ENCODE peak calls at places on chromosomes 3 and 15, in seven cellular contexts. Z is A549, N is PC-9, J is cardiac fibroblast, Q is Calu3, S is fibroblast of pulmonary artery, P is cardiac muscle cell. T is an unnamed sample.

GRCh38 chr3:49602877-49603411 is 48.7 kb downstream of the BSN start:
- DNase-seq in Z (no peak), N (peak; percentile 64), J (no peak), Q (peak; percentile 43), S (no peak), P (no peak), T (no peak)

GRCh38 chr3:97658670-97659285 is 105.8 kb upstream of the ARL6 start:
- DNase-seq in Z (peak; percentile 39), N (no peak), J (peak; percentile 49), Q (peak; percentile 8), S (peak; percentile 35), P (peak; percentile 56), T (no peak)

GRCh38 chr3:15964605-15965061 is 166.9 kb upstream of the ANKRD28 start:
- DNase-seq in Z (no peak), N (no peak), J (peak; percentile 40), Q (no peak), S (peak; percentile 15), P (no peak), T (peak; percentile 30)

GRCh38 chr15:77858677-77859490 is 218.6 kb downstream of the TBC1D2B start:
- DNase-seq in Z (no peak), N (no peak), J (no peak), Q (no peak), S (no peak), P (no peak), T (no peak)

GRCh38 chr3:55654123-55654787 is 167.1 kb upstream of the WNT5A start:
- DNase-seq in Z (no peak), N (no peak), J (no peak), Q (no peak), S (no peak), P (no peak), T (no peak)

GRCh38 chr15:101049856-101050646 is 130.9 kb downstream of the LRRK1 start:
- DNase-seq in Z (no peak), N (no peak), J (no peak), Q (no peak), S (no peak), P (no peak), T (peak; percentile 59)

GRCh38 chr3:67653425-67654098 is 850 bp downstream of the SUCLG2 start:
- DNase-seq in Z (no peak), N (no peak), J (peak; percentile 26), Q (no peak), S (no peak), P (no peak), T (no peak)

GRCh38 chr3:55516391-55517030 is 29.4 kb upstream of the WNT5A start:
- DNase-seq in Z (no peak), N (no peak), J (no peak), Q (no peak), S (no peak), P (no peak), T (no peak)

GRCh38 chr3:71398157-71398836 is 185.2 kb downstream of the FOXP1 start:
- DNase-seq in Z (no peak), N (no peak), J (no peak), Q (no peak), S (no peak), P (no peak), T (no peak)

GRCh38 chr3:8560608-8561007 is 59.0 kb downstream of the LMCD1 start:
- DNase-seq in Z (no peak), N (no peak), J (peak; percentile 99), Q (no peak), S (peak; percentile 98), P (no peak), T (no peak)

GRCh38 chr3:185824467-185825378 is at the start of gene IGF2BP2:
- DNase-seq in Z (peak; percentile 70), N (peak; percentile 96), J (peak; percentile 81), Q (peak; percentile 96), S (peak; percentile 87), P (peak; percentile 90), T (peak; percentile 25)
- TF ChIP-seq CTCF in Z (no peak), N (no peak), J (peak; percentile 5), Q (no peak), S (no peak), P (no peak), T (no peak)

GRCh38 chr15:83208357-83208661 is 686 bp upstream of the HDGFL3 start:
- DNase-seq in Z (peak; percentile 65), N (no peak), J (peak; percentile 40), Q (no peak), S (peak; percentile 33), P (no peak), T (no peak)
- TF ChIP-seq CTCF in Z (peak; percentile 0), N (no peak), J (no peak), Q (no peak), S (no peak), P (no peak), T (no peak)

GRCh38 chr3:183027276-183027675 is 46.9 kb upstream of the DCUN1D1 start:
- DNase-seq in Z (no peak), N (no peak), J (no peak), Q (no peak), S (no peak), P (no peak), T (no peak)

GRCh38 chr3:183028416-183028815 is 48.1 kb upstream of the DCUN1D1 start:
- DNase-seq in Z (no peak), N (no peak), J (no peak), Q (no peak), S (no peak), P (no peak), T (no peak)

GRCh38 chr3:183032904-183033555 is 52.7 kb upstream of the DCUN1D1 start:
- DNase-seq in Z (no peak), N (no peak), J (no peak), Q (no peak), S (no peak), P (no peak), T (peak; percentile 51)

GRCh38 chr3:183033746-183034145 is 53.4 kb upstream of the DCUN1D1 start:
- DNase-seq in Z (no peak), N (no peak), J (peak; percentile 40), Q (no peak), S (no peak), P (no peak), T (no peak)

DNA sequence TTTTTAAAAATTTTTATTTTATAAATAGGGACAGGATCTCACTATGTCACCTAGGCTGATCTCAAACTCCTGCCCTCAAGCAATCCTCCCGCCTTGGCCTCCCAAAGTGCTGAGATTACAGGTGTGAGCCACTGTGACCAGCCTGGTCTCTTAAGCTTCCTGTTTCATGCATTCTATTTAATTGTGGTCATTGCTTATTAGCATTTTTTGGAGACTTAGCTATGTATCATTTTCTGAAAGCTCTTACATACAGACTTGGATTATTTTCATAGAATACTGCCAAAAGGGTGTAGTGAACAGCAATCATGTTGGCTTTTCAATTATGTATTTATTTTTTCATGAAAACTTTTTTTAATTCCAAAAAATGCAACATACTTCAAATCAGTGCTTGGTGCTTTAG is 51.5 kb upstream of the DCUN1D1 start:
- DNase-seq in Z (no peak), N (no peak), J (no peak), Q (no peak), S (no peak), P (no peak), T (no peak)
- TF ChIP-seq CTCF in Z (no peak), N (no peak), J (no peak), Q (no peak), S (no peak), P (no peak), T (no peak)

GRCh38 chr3:48088056-48088748 is 72.0 kb upstream of the MAP4 start:
- DNase-seq in Z (peak; percentile 29), N (peak; percentile 11), J (no peak), Q (peak; percentile 7), S (no peak), P (peak; percentile 64), T (peak; percentile 37)

GRCh38 chr3:48090166-48090939 is 74.1 kb upstream of the MAP4 start:
- DNase-seq in Z (no peak), N (no peak), J (no peak), Q (no peak), S (no peak), P (no peak), T (no peak)

GRCh38 chr3:48092270-48092669 is 76.1 kb upstream of the MAP4 start:
- DNase-seq in Z (no peak), N (no peak), J (no peak), Q (no peak), S (no peak), P (no peak), T (no peak)

GRCh38 chr3:48086736-48087470 is 70.7 kb upstream of the MAP4 start:
- DNase-seq in Z (peak; percentile 71), N (no peak), J (peak; percentile 74), Q (no peak), S (peak; percentile 44), P (no peak), T (no peak)

GRCh38 chr3:48088749-48089466 is 72.7 kb upstream of the MAP4 start:
- DNase-seq in Z (peak; percentile 96), N (peak; percentile 97), J (peak; percentile 96), Q (peak; percentile 98), S (peak; percentile 97), P (peak; percentile 98), T (peak; percentile 98)
- TF ChIP-seq CTCF in Z (no peak), N (peak; percentile 3), J (peak; percentile 3), Q (no peak), S (no peak), P (no peak), T (no peak)

GRCh38 chr3:187066228-187066995 is 72.9 kb downstream of the RPL39L start:
- DNase-seq in Z (peak; percentile 66), N (peak; percentile 23), J (peak; percentile 49), Q (peak; percentile 51), S (peak; percentile 31), P (peak; percentile 60), T (peak; percentile 30)
- TF ChIP-seq CTCF in Z (no peak), N (peak; percentile 42), J (peak; percentile 28), Q (no peak), S (peak; percentile 6), P (peak; percentile 32), T (no peak)

DNA sequence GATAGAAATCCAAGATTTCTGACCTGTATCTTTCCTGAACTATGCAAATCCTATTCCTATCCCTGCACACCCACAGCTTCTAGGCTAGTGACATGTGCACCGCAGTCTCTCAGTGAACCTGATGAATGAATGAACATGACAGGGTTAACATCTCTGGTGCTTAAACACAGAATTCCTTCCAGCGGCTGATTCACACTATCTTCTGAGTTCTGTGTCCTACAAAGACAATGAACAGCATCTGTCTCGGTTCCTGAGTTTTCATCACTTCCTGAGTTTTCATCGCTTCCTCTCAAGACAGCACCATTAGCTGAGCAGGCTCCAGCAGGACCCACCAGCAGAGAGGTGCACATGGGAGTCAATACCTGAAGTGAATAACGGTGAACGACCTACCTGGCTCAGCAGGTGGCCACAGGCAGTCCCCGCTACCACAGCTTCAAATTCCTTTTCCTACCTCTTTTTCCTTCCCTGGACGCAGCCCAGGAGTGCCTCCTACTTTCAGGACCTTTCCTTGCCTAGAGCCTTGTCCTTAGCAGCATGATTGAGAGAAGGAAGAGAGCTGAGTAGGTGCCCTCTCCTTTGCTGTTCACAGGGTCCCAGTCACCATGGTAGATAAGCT is 113.5 kb downstream of the IGF2BP2 start:
- DNase-seq in Z (no peak), N (no peak), J (peak; percentile 76), Q (no peak), S (peak; percentile 68), P (no peak), T (no peak)
- TF ChIP-seq CTCF in Z (no peak), N (no peak), J (no peak), Q (no peak), S (no peak), P (no peak), T (no peak)

GRCh38 chr15:51336011-51336410 is 2.4 kb downstream of the CYP19A1 start:
- DNase-seq in Z (no peak), N (no peak), J (no peak), Q (no peak), S (peak; percentile 14), P (no peak), T (no peak)
- TF ChIP-seq CTCF in Z (no peak), N (no peak), J (no peak), Q (no peak), S (no peak), P (no peak), T (peak; percentile 8)

GRCh38 chr3:57152150-57152549 is 13.0 kb downstream of the IL17RD start:
- DNase-seq in Z (no peak), N (no peak), J (peak; percentile 14), Q (no peak), S (no peak), P (peak; percentile 25), T (no peak)
- TF ChIP-seq CTCF in Z (no peak), N (no peak), J (no peak), Q (no peak), S (peak; percentile 19), P (peak; percentile 22), T (peak; percentile 19)